ENCODE peak calls at places on chromosome 13, in six cellular contexts. I is stimulated activated CD4-positive, alpha-beta T cell treated with anti-CD3 and anti-CD28 coated beads, Interleukin-4, amount 100 ng/mL, for 24 hours; V is AG09319; T is lower leg skin; F is T-helper 2 cell; R is A549. D is an unnamed sample.

GRCh38 chr13:95188128-95188527 is 113.1 kb downstream of the ABCC4 start:
- DNase-seq in I (no peak), V (no peak), T (no peak), F (no peak), R (no peak), D (no peak)

GRCh38 chr13:110340812-110341444 is 33.8 kb downstream of the COL4A2 start:
- DNase-seq in I (peak; percentile 46), V (no peak), T (peak; percentile 94), F (no peak), R (no peak), D (peak; percentile 3)

GRCh38 chr13:98998831-98999634 is 21.2 kb upstream of the DOCK9 start:
- DNase-seq in I (peak; percentile 26), V (no peak), T (no peak), F (no peak), R (no peak), D (peak; percentile 7)

GRCh38 chr13:20799726-20800416 is 26.1 kb upstream of the EEF1AKMT1 start:
- DNase-seq in I (no peak), V (no peak), T (no peak), F (no peak), R (no peak), D (no peak)

GRCh38 chr13:59776924-59777690 is 386.6 kb downstream of the DIAPH3 start:
- DNase-seq in I (no peak), V (no peak), T (no peak), F (no peak), R (no peak), D (no peak)

GRCh38 chr13:112638157-112638750 is 50.3 kb upstream of the TUBGCP3 start:
- DNase-seq in I (no peak), V (no peak), T (peak; percentile 79), F (no peak), R (no peak), D (no peak)

GRCh38 chr13:31781064-31781463 is 41.7 kb downstream of the RXFP2 start:
- DNase-seq in I (no peak), V (no peak), T (no peak), F (no peak), R (no peak), D (no peak)

GRCh38 chr13:105428816-105429215 is 1106.6 kb downstream of the EFNB2 start:
- DNase-seq in I (no peak), V (no peak), T (no peak), F (no peak), R (no peak), D (no peak)

GRCh38 chr13:109743706-109744453 is 42.5 kb downstream of the IRS2 start:
- DNase-seq in I (no peak), V (no peak), T (no peak), F (no peak), R (peak; percentile 6), D (peak; percentile 4)

GRCh38 chr13:88124142-88124541 is 453.0 kb downstream of the SLITRK5 start:
- DNase-seq in I (no peak), V (no peak), T (no peak), F (no peak), R (no peak), D (no peak)

GRCh38 chr13:72072223-72072622 is 205.2 kb upstream of the DACH1 start:
- DNase-seq in I (no peak), V (no peak), T (no peak), F (no peak), R (no peak), D (no peak)

GRCh38 chr13:41306271-41307150 is 4.6 kb upstream of the NAA16 start:
- DNase-seq in I (no peak), V (peak; percentile 28), T (no peak), F (no peak), R (no peak), D (no peak)

GRCh38 chr13:50357586-50358118 is 342.4 kb downstream of the KCNRG start:
- DNase-seq in I (no peak), V (no peak), T (no peak), F (no peak), R (no peak), D (no peak)

GRCh38 chr13:114100446-114101320 is 31.7 kb downstream of the RASA3 start:
- DNase-seq in I (no peak), V (no peak), T (peak; percentile 77), F (no peak), R (no peak), D (no peak)

GRCh38 chr13:24130134-24130792 is 30.3 kb upstream of the SPATA13 start:
- DNase-seq in I (no peak), V (no peak), T (no peak), F (no peak), R (no peak), D (no peak)

GRCh38 chr13:41049480-41049879 is 11.8 kb upstream of the WBP4 start:
- DNase-seq in I (no peak), V (no peak), T (no peak), F (no peak), R (no peak), D (no peak)

GRCh38 chr13:37381502-37381901 is 217.1 kb downstream of the POSTN start:
- DNase-seq in I (no peak), V (no peak), T (no peak), F (no peak), R (no peak), D (no peak)

GRCh38 chr13:110676057-110676510 is 29.8 kb downstream of the CARS2 start:
- DNase-seq in I (no peak), V (no peak), T (peak; percentile 72), F (no peak), R (no peak), D (no peak)

GRCh38 chr13:114244637-114245036 is 9.9 kb downstream of the CDC16 start:
- DNase-seq in I (no peak), V (no peak), T (no peak), F (no peak), R (no peak), D (no peak)

GRCh38 chr13:40668335-40668734 is 1.9 kb upstream of the FOXO1 start:
- DNase-seq in I (peak; percentile 33), V (no peak), T (peak; percentile 95), F (no peak), R (peak; percentile 66), D (no peak)

GRCh38 chr13:87084192-87084591 is 587.0 kb upstream of the SLITRK5 start:
- DNase-seq in I (no peak), V (no peak), T (no peak), F (no peak), R (no peak), D (no peak)

GRCh38 chr13:110471156-110471832 is 90.2 kb downstream of the RAB20 start:
- DNase-seq in I (no peak), V (no peak), T (no peak), F (no peak), R (no peak), D (no peak)

GRCh38 chr13:114143806-114144605 is 11.6 kb upstream of the RASA3 start:
- DNase-seq in I (peak; percentile 57), V (no peak), T (no peak), F (peak; percentile 26), R (peak; percentile 60), D (peak; percentile 28)

GRCh38 chr13:85798999-85799646 is at the start of gene SLITRK6:
- DNase-seq in I (no peak), V (peak; percentile 5), T (no peak), F (no peak), R (peak; percentile 1), D (no peak)

GRCh38 chr13:24540236-24541126 is 27.9 kb upstream of the PARP4 start:
- DNase-seq in I (no peak), V (no peak), T (no peak), F (no peak), R (peak; percentile 10), D (no peak)

GRCh38 chr13:80235559-80236296 is 105.2 kb downstream of the SPRY2 start:
- DNase-seq in I (no peak), V (no peak), T (no peak), F (no peak), R (no peak), D (no peak)

GRCh38 chr13:76116931-76117330 is 480.8 kb downstream of the LMO7 start:
- DNase-seq in I (no peak), V (no peak), T (no peak), F (no peak), R (no peak), D (no peak)